ENCODE peak calls at places on chromosome 20, in five cellular contexts. I is CD8-positive, alpha-beta memory T cell; Q is stimulated activated CD8-positive, alpha-beta memory T cell treated with anti-CD3 and anti-CD28 coated beads, Interleukin-4, amount 100 ng/mL, for 1 hour; M is cerebellar cortex; R is GM04504. U is an unnamed sample.
A peak's percentile ranks its signal among the peaks of the same experiment; 100 is the strongest.

GRCh38 chr20:3011752-3012151 is 31.7 kb upstream of the GNRH2 start:
- DNase-seq in I (no peak), Q (no peak), M (no peak), R (no peak), U (no peak)

GRCh38 chr20:44074252-44075151 is 112.5 kb downstream of the JPH2 start:
- DNase-seq in I (no peak), Q (no peak), M (peak; percentile 36), R (no peak), U (no peak)

GRCh38 chr20:34774431-34774830 is 51.0 kb downstream of the NCOA6 start:
- DNase-seq in I (no peak), Q (no peak), M (no peak), R (no peak), U (no peak)

GRCh38 chr20:1423625-1424106 is 30.8 kb upstream of the FKBP1A start:
- DNase-seq in I (no peak), Q (no peak), M (peak; percentile 33), R (no peak), U (peak; percentile 39)

GRCh38 chr20:64165866-64166600 is 1.8 kb downstream of the MYT1 start:
- DNase-seq in I (no peak), Q (no peak), M (peak; percentile 62), R (no peak), U (no peak)

GRCh38 chr20:20463933-20464374 is 96.0 kb downstream of the INSM1 start:
- DNase-seq in I (no peak), Q (no peak), M (no peak), R (no peak), U (no peak)

GRCh38 chr20:1535420-1536175 is 21.9 kb downstream of the SIRPD start:
- DNase-seq in I (no peak), Q (no peak), M (no peak), R (no peak), U (no peak)

GRCh38 chr20:63774348-63774735 is 34.8 kb downstream of the SLC2A4RG start:
- DNase-seq in I (no peak), Q (no peak), M (no peak), R (no peak), U (no peak)

GRCh38 chr20:2385026-2385425 is 4.3 kb downstream of the TGM6 start:
- DNase-seq in I (no peak), Q (no peak), M (no peak), R (no peak), U (no peak)

GRCh38 chr20:56588996-56589395 is 40.1 kb upstream of the TFAP2C start:
- DNase-seq in I (no peak), Q (no peak), M (no peak), R (no peak), U (no peak)

GRCh38 chr20:63377256-63378114 is 16.3 kb upstream of the CHRNA4 start:
- DNase-seq in I (no peak), Q (no peak), M (no peak), R (no peak), U (no peak)

U was measured in COLO829.